ENCODE peak calls at places on chromosomes 2 and 18, in six cellular contexts. B is GM12878, V is HepG2, D is GM12891, H is H1, F is K562. K is an unnamed sample.

GRCh38 chr2:22788749-22789148 is 596.2 kb upstream of the KLHL29 start:
- DNase-seq in B (no peak), V (no peak), D (no peak), H (no peak), F (no peak), K (no peak)

GRCh38 chr2:122255924-122256323 is 500.5 kb downstream of the TSN start:
- DNase-seq in B (no peak), V (no peak), D (no peak), H (no peak), F (no peak), K (no peak)

GRCh38 chr2:28414583-28414982 is 21.9 kb downstream of the FOSL2 start:
- DNase-seq in B (no peak), V (no peak), D (no peak), H (no peak), F (no peak), K (no peak)

GRCh38 chr2:241066171-241066892 is 35.8 kb downstream of the MTERF4 start:
- DNase-seq in B (no peak), V (no peak), D (no peak), H (no peak), F (no peak), K (no peak)

GRCh38 chr2:97963880-97964279 is 31.9 kb downstream of the TMEM131 start:
- DNase-seq in B (no peak), V (no peak), D (no peak), H (no peak), F (no peak), K (no peak)

GRCh38 chr2:197707316-197708213 is 2.4 kb downstream of the MARS2 start:
- DNase-seq in B (no peak), V (peak), D (no peak), H (no peak), F (peak), K (no peak)

GRCh38 chr2:198006733-198007132 is 202.3 kb downstream of the PLCL1 start:
- DNase-seq in B (no peak), V (no peak), D (no peak), H (no peak), F (no peak), K (no peak)

GRCh38 chr2:621303-622099 is 55.7 kb downstream of the TMEM18 start:
- DNase-seq in B (no peak), V (no peak), D (no peak), H (peak), F (no peak), K (no peak)

GRCh38 chr2:100246163-100247145 is 75.8 kb downstream of the LONRF2 start:
- DNase-seq in B (no peak), V (peak), D (no peak), H (no peak), F (peak), K (no peak)

GRCh38 chr2:132804045-132804444 is 134.0 kb upstream of the LYPD1 start:
- DNase-seq in B (no peak), V (no peak), D (no peak), H (no peak), F (no peak), K (no peak)

GRCh38 chr18:73848656-73849055 is 299.0 kb downstream of the FBXO15 start:
- DNase-seq in B (no peak), V (no peak), D (no peak), H (no peak), F (no peak), K (no peak)

GRCh38 chr2:95061601-95062183 is 36.2 kb downstream of the MAL start:
- DNase-seq in B (no peak), V (no peak), D (no peak), H (no peak), F (no peak), K (no peak)

GRCh38 chr2:207265849-207266248 is 100.1 kb upstream of the KLF7 start:
- DNase-seq in B (no peak), V (no peak), D (no peak), H (no peak), F (no peak), K (no peak)

GRCh38 chr2:64474200-64474630 is 20.3 kb downstream of the LGALSL start:
- DNase-seq in B (no peak), V (no peak), D (no peak), H (no peak), F (no peak), K (no peak)

GRCh38 chr2:95526360-95527341 is 42.1 kb upstream of the TRIM43B start:
- DNase-seq in B (peak), V (no peak), D (peak), H (no peak), F (peak), K (peak)

DNA sequence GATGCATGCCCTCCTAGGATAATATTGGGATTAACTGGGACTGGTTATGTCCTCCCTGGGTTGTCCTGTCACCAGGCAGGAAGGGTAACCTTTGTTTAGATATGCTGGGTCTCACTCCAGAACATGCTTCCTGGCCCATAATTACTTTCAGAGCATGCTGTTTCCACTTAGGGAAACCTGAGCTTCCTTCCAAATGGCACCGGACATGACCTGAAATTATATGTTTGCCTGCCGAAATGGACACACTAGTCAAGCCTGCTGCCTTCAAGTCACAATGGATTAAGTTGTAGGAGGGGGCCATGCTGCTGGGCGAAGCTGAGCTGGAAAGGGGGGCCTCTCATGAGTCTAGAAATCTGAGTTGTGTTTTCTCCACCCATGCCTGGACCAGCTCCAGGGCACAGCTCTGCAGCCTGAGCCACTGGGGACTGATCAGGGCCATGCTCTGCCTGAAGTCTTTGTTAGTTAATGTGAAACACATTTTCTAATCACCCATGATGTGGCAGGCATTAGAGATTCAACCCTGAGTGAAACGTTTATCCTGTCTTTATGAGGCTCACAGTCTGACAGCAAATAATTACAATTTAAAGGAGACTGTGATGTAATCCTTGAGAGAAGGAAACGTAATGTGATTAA is 273.3 kb downstream of the TNS1 start:
- DNase-seq in B (no peak), V (no peak), D (no peak), H (no peak), F (no peak), K (no peak)
- TF ChIP-seq POLR2AphosphoS5 in B (no peak), V (no peak), D (no peak), H (no peak), F (no peak), K (no peak)

GRCh38 chr2:152583512-152584188 is 133.6 kb downstream of the PRPF40A start:
- DNase-seq in B (no peak), V (no peak), D (no peak), H (no peak), F (peak), K (no peak)
- TF ChIP-seq POLR2A in B (no peak), V (no peak), D (no peak), H (no peak), F (no peak), K (no peak)

GRCh38 chr18:45589559-45590041 is 25.7 kb upstream of the SLC14A2 start:
- DNase-seq in B (no peak), V (no peak), D (no peak), H (no peak), F (no peak), K (no peak)
- TF ChIP-seq TAF1 in B (no peak), V (no peak), D (no peak), H (no peak), F (no peak), K (no peak)

GRCh38 chr2:231047922-231048544 is 8.6 kb upstream of the PSMD1 start:
- DNase-seq in B (no peak), V (no peak), D (no peak), H (no peak), F (no peak), K (no peak)
- TF ChIP-seq POLR2AphosphoS5 in B (no peak), V (peak), D (no peak), H (no peak), F (no peak), K (no peak)

GRCh38 chr18:48918156-48918555 is 32.6 kb downstream of the SMAD7 start:
- DNase-seq in B (no peak), V (no peak), D (no peak), H (no peak), F (no peak), K (no peak)
- TF ChIP-seq POLR2A in B (no peak), V (no peak), D (no peak), H (no peak), F (no peak), K (no peak)

GRCh38 chr2:12990523-12990922 is 273.8 kb downstream of the TRIB2 start:
- DNase-seq in B (no peak), V (no peak), D (no peak), H (no peak), F (no peak), K (no peak)
- TF ChIP-seq TAF1 in B (no peak), V (no peak), D (no peak), H (no peak), F (no peak), K (no peak)